ENCODE peak calls at places on chromosomes 13 and 19, in eight cellular contexts. One of them, this sample, is unnamed.
A peak's percentile ranks its signal among the peaks of the same experiment; 100 is the strongest.

GRCh38 chr19:6209233-6209632 is 70.5 kb downstream of the MLLT1 start:
- DNase-seq in H9: no peak
- DNase-seq in SK-N-SH: no peak
- DNase-seq in keratinocyte: no peak
- DNase-seq in astrocyte: no peak
- DNase-seq in mammary epithelial cell: no peak
- DNase-seq in IMR-90: no peak
- DNase-seq in neural progenitor cell: no peak
- DNase-seq in this sample: no peak

GRCh38 chr19:45794627-45795026 is 2.0 kb upstream of the DMWD start:
- DNase-seq in SK-N-SH: no peak
- DNase-seq in keratinocyte: no peak
- DNase-seq in mammary epithelial cell: no peak
- DNase-seq in neural progenitor cell: no peak
- DNase-seq in IMR-90: no peak
- DNase-seq in astrocyte: no peak
- DNase-seq in H9: no peak
- DNase-seq in this sample: no peak

GRCh38 chr19:35342430-35342829 is 5.3 kb upstream of the FFAR1 start:
- DNase-seq in keratinocyte: no peak
- DNase-seq in astrocyte: no peak
- DNase-seq in neural progenitor cell: no peak
- DNase-seq in SK-N-SH: no peak
- DNase-seq in mammary epithelial cell: no peak
- DNase-seq in IMR-90: no peak
- DNase-seq in H9: no peak
- DNase-seq in this sample: no peak

GRCh38 chr19:11102944-11103343 is 13.7 kb downstream of the LDLR start:
- DNase-seq in keratinocyte: no peak
- DNase-seq in mammary epithelial cell: no peak
- DNase-seq in H9: no peak
- DNase-seq in SK-N-SH: no peak
- DNase-seq in neural progenitor cell: no peak
- DNase-seq in IMR-90: no peak
- DNase-seq in astrocyte: no peak
- DNase-seq in this sample: no peak

GRCh38 chr13:59659981-59660380 is 503.7 kb downstream of the DIAPH3 start:
- DNase-seq in IMR-90: no peak
- DNase-seq in mammary epithelial cell: no peak
- DNase-seq in SK-N-SH: no peak
- DNase-seq in astrocyte: no peak
- DNase-seq in H9: no peak
- DNase-seq in keratinocyte: no peak
- DNase-seq in neural progenitor cell: no peak
- DNase-seq in this sample: no peak

GRCh38 chr19:18388328-18389094 is 2.6 kb downstream of the GDF15 start:
- DNase-seq in IMR-90: no peak
- DNase-seq in mammary epithelial cell: peak; percentile 43
- DNase-seq in SK-N-SH: peak; percentile 98
- DNase-seq in keratinocyte: no peak
- DNase-seq in H9: peak; percentile 88
- DNase-seq in astrocyte: no peak
- DNase-seq in neural progenitor cell: peak; percentile 84
- DNase-seq in this sample: peak; percentile 83

GRCh38 chr19:6056801-6057650 is 53.3 kb downstream of the RFX2 start:
- DNase-seq in mammary epithelial cell: peak; percentile 98
- DNase-seq in SK-N-SH: no peak
- DNase-seq in neural progenitor cell: no peak
- DNase-seq in IMR-90: peak; percentile 91
- DNase-seq in keratinocyte: peak; percentile 91
- DNase-seq in astrocyte: peak; percentile 93
- DNase-seq in H9: peak; percentile 39
- DNase-seq in this sample: peak; percentile 84

GRCh38 chr13:24627864-24628418 is 52.3 kb upstream of the ATP12A start:
- DNase-seq in keratinocyte: no peak
- DNase-seq in IMR-90: no peak
- DNase-seq in astrocyte: no peak
- DNase-seq in SK-N-SH: no peak
- DNase-seq in mammary epithelial cell: no peak
- DNase-seq in neural progenitor cell: no peak
- DNase-seq in H9: no peak
- DNase-seq in this sample: no peak

GRCh38 chr19:37221136-37221535 is 3.1 kb downstream of the ZNF383 start:
- DNase-seq in IMR-90: no peak
- DNase-seq in neural progenitor cell: no peak
- DNase-seq in mammary epithelial cell: peak; percentile 71
- DNase-seq in SK-N-SH: no peak
- DNase-seq in astrocyte: no peak
- DNase-seq in H9: no peak
- DNase-seq in keratinocyte: no peak
- DNase-seq in this sample: no peak

GRCh38 chr19:21256722-21257121 is 72.5 kb downstream of the ZNF708 start:
- DNase-seq in IMR-90: peak; percentile 4
- DNase-seq in astrocyte: peak; percentile 6
- DNase-seq in keratinocyte: no peak
- DNase-seq in SK-N-SH: peak; percentile 20
- DNase-seq in mammary epithelial cell: peak; percentile 43
- DNase-seq in neural progenitor cell: peak; percentile 32
- DNase-seq in H9: no peak
- DNase-seq in this sample: no peak

GRCh38 chr13:68066879-68067513 is 836.9 kb upstream of the PCDH9 start:
- DNase-seq in astrocyte: no peak
- DNase-seq in keratinocyte: no peak
- DNase-seq in H9: no peak
- DNase-seq in neural progenitor cell: no peak
- DNase-seq in SK-N-SH: no peak
- DNase-seq in mammary epithelial cell: no peak
- DNase-seq in IMR-90: no peak
- DNase-seq in this sample: no peak

GRCh38 chr19:47725759-47726401 is 12.7 kb downstream of the EHD2 start:
- DNase-seq in mammary epithelial cell: peak; percentile 93
- DNase-seq in SK-N-SH: no peak
- DNase-seq in H9: no peak
- DNase-seq in IMR-90: no peak
- DNase-seq in neural progenitor cell: no peak
- DNase-seq in astrocyte: no peak
- DNase-seq in keratinocyte: peak; percentile 84
- DNase-seq in this sample: no peak

GRCh38 chr19:40253611-40254092 is 27.2 kb upstream of the CCNP start:
- DNase-seq in neural progenitor cell: no peak
- DNase-seq in SK-N-SH: no peak
- DNase-seq in IMR-90: no peak
- DNase-seq in astrocyte: no peak
- DNase-seq in H9: no peak
- DNase-seq in keratinocyte: no peak
- DNase-seq in mammary epithelial cell: no peak
- DNase-seq in this sample: no peak
- H4K20me1 ChIP-seq in neural progenitor cell: peaks cover 15% of the 10 kb centered on the region
- H4K20me1 ChIP-seq in SK-N-SH: peaks cover 12% of the 10 kb centered on the region
- H4K20me1 ChIP-seq in IMR-90: peaks cover 48% of the 10 kb centered on the region
- H4K20me1 ChIP-seq in astrocyte: peaks cover 65% of the 10 kb centered on the region
- H4K20me1 ChIP-seq in H9: peaks cover 2% of the 10 kb centered on the region
- H4K20me1 ChIP-seq in keratinocyte: peaks cover 10% of the 10 kb centered on the region
- H4K20me1 ChIP-seq in mammary epithelial cell: no peaks in the 10 kb centered on the region
- H4K20me1 ChIP-seq in this sample: no peaks in the 10 kb centered on the region

DNA sequence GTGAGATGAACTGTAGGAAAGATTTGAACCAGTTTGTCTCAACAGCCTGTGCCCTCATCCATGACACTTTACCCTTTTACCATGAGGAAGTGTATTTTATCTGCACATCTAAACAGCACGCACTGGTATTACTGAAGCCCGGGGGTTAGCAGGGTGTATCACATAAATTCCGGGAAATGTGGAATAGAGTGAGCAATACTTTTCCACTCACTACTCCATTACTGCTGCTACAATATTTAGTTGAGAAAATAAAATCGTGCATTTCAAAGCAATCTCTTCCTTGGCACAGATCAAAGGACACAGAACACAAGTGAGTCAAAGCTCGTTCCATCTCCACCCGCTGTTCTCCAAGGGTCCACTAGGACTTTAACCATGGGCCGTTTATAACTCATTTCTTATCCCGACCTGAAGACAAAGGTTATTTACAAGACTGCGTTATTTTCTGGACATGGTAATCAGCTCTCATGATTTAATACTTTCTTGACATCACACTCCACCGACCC is 35.2 kb downstream of the STK24 start:
- DNase-seq in SK-N-SH: peak; percentile 74
- DNase-seq in H9: no peak
- DNase-seq in astrocyte: no peak
- DNase-seq in mammary epithelial cell: no peak
- DNase-seq in IMR-90: no peak
- DNase-seq in neural progenitor cell: no peak
- DNase-seq in keratinocyte: no peak
- DNase-seq in this sample: no peak
- TF ChIP-seq CTCF in SK-N-SH: peak; percentile 14
- TF ChIP-seq CTCF in H9: no peak
- TF ChIP-seq CTCF in astrocyte: no peak
- TF ChIP-seq CTCF in mammary epithelial cell: no peak
- TF ChIP-seq CTCF in IMR-90: no peak
- TF ChIP-seq CTCF in neural progenitor cell: peak; percentile 8
- TF ChIP-seq CTCF in keratinocyte: no peak
- TF ChIP-seq CTCF in this sample: no peak

DNA sequence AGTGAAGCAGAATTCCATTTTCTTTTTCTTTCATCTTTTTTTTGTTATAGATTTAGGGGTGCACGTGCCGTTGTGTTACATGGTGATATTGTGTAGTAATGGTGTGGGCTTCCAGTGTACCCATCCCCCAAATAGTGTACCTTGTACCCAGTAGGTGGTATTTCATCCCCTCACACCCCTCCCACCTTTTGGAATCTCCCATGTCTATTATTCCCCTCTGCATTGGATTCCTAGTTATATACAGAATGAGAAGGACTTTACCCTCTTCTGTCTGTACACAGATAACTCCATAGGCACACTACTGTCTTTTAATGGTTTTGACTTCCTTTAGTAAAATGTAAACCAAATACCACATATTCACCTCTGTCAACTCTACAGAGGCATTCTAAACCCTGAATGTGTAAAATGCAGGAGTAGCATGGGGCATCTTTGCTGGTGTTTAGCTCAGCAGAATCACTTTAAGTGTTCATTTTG is 28.0 kb downstream of the FRY start:
- DNase-seq in astrocyte: no peak
- DNase-seq in keratinocyte: no peak
- DNase-seq in mammary epithelial cell: no peak
- DNase-seq in H9: no peak
- DNase-seq in SK-N-SH: no peak
- DNase-seq in IMR-90: no peak
- DNase-seq in neural progenitor cell: no peak
- DNase-seq in this sample: no peak
- H4K20me1 ChIP-seq in astrocyte: no peaks in the 10 kb centered on the region
- H4K20me1 ChIP-seq in keratinocyte: no peaks in the 10 kb centered on the region
- H4K20me1 ChIP-seq in mammary epithelial cell: no peaks in the 10 kb centered on the region
- H4K20me1 ChIP-seq in H9: no peaks in the 10 kb centered on the region
- H4K20me1 ChIP-seq in SK-N-SH: no peaks in the 10 kb centered on the region
- H4K20me1 ChIP-seq in IMR-90: no peaks in the 10 kb centered on the region
- H4K20me1 ChIP-seq in neural progenitor cell: no peaks in the 10 kb centered on the region
- H4K20me1 ChIP-seq in this sample: no peaks in the 10 kb centered on the region

GRCh38 chr13:112917056-112917664 is 51.9 kb upstream of the MCF2L start:
- DNase-seq in neural progenitor cell: no peak
- DNase-seq in mammary epithelial cell: no peak
- DNase-seq in IMR-90: no peak
- DNase-seq in keratinocyte: no peak
- DNase-seq in SK-N-SH: no peak
- DNase-seq in H9: no peak
- DNase-seq in astrocyte: no peak
- DNase-seq in this sample: no peak
- TF ChIP-seq CTCF in neural progenitor cell: no peak
- TF ChIP-seq CTCF in mammary epithelial cell: no peak
- TF ChIP-seq CTCF in IMR-90: no peak
- TF ChIP-seq CTCF in keratinocyte: no peak
- TF ChIP-seq CTCF in SK-N-SH: no peak
- TF ChIP-seq CTCF in H9: no peak
- TF ChIP-seq CTCF in astrocyte: no peak
- TF ChIP-seq CTCF in this sample: no peak

GRCh38 chr19:16820056-16820455 is 9.1 kb upstream of the SIN3B start:
- DNase-seq in keratinocyte: no peak
- DNase-seq in mammary epithelial cell: no peak
- DNase-seq in neural progenitor cell: no peak
- DNase-seq in astrocyte: no peak
- DNase-seq in H9: no peak
- DNase-seq in SK-N-SH: no peak
- DNase-seq in IMR-90: no peak
- DNase-seq in this sample: no peak
- H4K20me1 ChIP-seq in keratinocyte: no peaks in the 10 kb centered on the region
- H4K20me1 ChIP-seq in mammary epithelial cell: no peaks in the 10 kb centered on the region
- H4K20me1 ChIP-seq in neural progenitor cell: no peaks in the 10 kb centered on the region
- H4K20me1 ChIP-seq in astrocyte: no peaks in the 10 kb centered on the region
- H4K20me1 ChIP-seq in H9: no peaks in the 10 kb centered on the region
- H4K20me1 ChIP-seq in SK-N-SH: no peaks in the 10 kb centered on the region
- H4K20me1 ChIP-seq in IMR-90: no peaks in the 10 kb centered on the region
- H4K20me1 ChIP-seq in this sample: no peaks in the 10 kb centered on the region

GRCh38 chr13:113016526-113017295 is 47.7 kb downstream of the MCF2L start:
- DNase-seq in neural progenitor cell: no peak
- DNase-seq in H9: no peak
- DNase-seq in SK-N-SH: no peak
- DNase-seq in keratinocyte: no peak
- DNase-seq in astrocyte: no peak
- DNase-seq in IMR-90: no peak
- DNase-seq in mammary epithelial cell: no peak
- DNase-seq in this sample: no peak

GRCh38 chr13:113013878-113014751 is 45.1 kb downstream of the MCF2L start:
- DNase-seq in H9: no peak
- DNase-seq in IMR-90: no peak
- DNase-seq in astrocyte: no peak
- DNase-seq in neural progenitor cell: no peak
- DNase-seq in mammary epithelial cell: no peak
- DNase-seq in SK-N-SH: no peak
- DNase-seq in keratinocyte: no peak
- DNase-seq in this sample: peak; percentile 50

GRCh38 chr13:113017506-113018215 is 48.6 kb downstream of the MCF2L start:
- DNase-seq in SK-N-SH: no peak
- DNase-seq in H9: no peak
- DNase-seq in astrocyte: no peak
- DNase-seq in mammary epithelial cell: no peak
- DNase-seq in neural progenitor cell: no peak
- DNase-seq in IMR-90: no peak
- DNase-seq in keratinocyte: no peak
- DNase-seq in this sample: no peak

GRCh38 chr13:113014752-113015745 is 46.0 kb downstream of the MCF2L start:
- DNase-seq in SK-N-SH: no peak
- DNase-seq in IMR-90: no peak
- DNase-seq in keratinocyte: no peak
- DNase-seq in H9: no peak
- DNase-seq in mammary epithelial cell: no peak
- DNase-seq in astrocyte: no peak
- DNase-seq in neural progenitor cell: no peak
- DNase-seq in this sample: no peak

DNA sequence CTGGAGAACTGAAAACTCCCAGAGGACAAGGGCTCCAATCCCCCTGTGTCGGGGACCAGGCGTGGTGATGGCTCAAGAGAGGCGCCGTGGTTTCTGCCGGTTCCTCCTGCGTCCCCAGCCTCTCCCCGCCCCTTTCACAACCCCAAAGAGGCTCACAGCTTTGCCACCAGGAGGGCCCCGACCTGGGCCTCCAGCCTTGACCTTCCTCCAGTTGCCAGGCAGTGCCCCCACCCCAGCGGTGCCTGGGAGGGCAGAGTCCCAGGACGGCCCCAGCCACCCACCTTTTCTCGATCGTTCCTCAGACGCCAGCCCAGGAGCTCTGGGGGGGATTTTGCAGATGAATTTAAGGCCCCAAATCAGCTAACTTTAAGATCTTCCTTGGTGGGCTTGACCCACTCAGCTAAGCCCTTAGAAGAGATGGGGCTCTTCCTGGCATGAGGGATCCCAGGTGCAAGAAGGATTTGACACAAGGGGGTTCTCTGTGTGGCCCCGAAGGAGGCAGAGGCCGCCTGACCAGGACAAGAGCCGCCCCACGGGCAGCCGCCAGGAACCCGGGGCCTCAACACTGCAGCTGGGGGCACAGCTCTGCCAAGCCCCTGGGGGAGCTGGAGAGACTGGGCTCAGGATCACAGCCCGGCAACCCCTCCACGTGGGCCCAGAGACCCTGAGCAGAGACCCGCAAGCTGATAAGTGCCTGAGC is 47.0 kb downstream of the MCF2L start:
- DNase-seq in keratinocyte: no peak
- DNase-seq in H9: no peak
- DNase-seq in IMR-90: no peak
- DNase-seq in mammary epithelial cell: no peak
- DNase-seq in SK-N-SH: no peak
- DNase-seq in astrocyte: no peak
- DNase-seq in neural progenitor cell: no peak
- DNase-seq in this sample: no peak
- TF ChIP-seq CTCF in keratinocyte: no peak
- TF ChIP-seq CTCF in H9: no peak
- TF ChIP-seq CTCF in IMR-90: no peak
- TF ChIP-seq CTCF in mammary epithelial cell: no peak
- TF ChIP-seq CTCF in SK-N-SH: no peak
- TF ChIP-seq CTCF in astrocyte: no peak
- TF ChIP-seq CTCF in neural progenitor cell: no peak
- TF ChIP-seq CTCF in this sample: no peak